ENCODE peak calls at places on chromosome 10, in eight cellular contexts. One of them, this sample, is unnamed.

GRCh38 chr10:124364674-124365073 is 54.0 kb downstream of the OAT start:
- DNase-seq in spleen: peak; percentile 22
- DNase-seq in Peyer's patch: no peak
- DNase-seq in RWPE2: no peak
- DNase-seq in substantia nigra: no peak
- DNase-seq in CD4-positive, alpha-beta T cell: no peak
- DNase-seq in CD4-positive, CD25-positive, alpha-beta regulatory T cell: no peak
- DNase-seq in cardiac muscle cell: no peak
- DNase-seq in this sample: no peak

GRCh38 chr10:129808092-129808983 is 155.7 kb downstream of the EBF3 start:
- DNase-seq in spleen: no peak
- DNase-seq in Peyer's patch: no peak
- DNase-seq in RWPE2: no peak
- DNase-seq in substantia nigra: no peak
- DNase-seq in CD4-positive, alpha-beta T cell: no peak
- DNase-seq in CD4-positive, CD25-positive, alpha-beta regulatory T cell: no peak
- DNase-seq in cardiac muscle cell: no peak
- DNase-seq in this sample: no peak

GRCh38 chr10:14822879-14823755 is 14.7 kb downstream of the CDNF start:
- DNase-seq in spleen: no peak
- DNase-seq in Peyer's patch: peak; percentile 39
- DNase-seq in RWPE2: no peak
- DNase-seq in substantia nigra: no peak
- DNase-seq in CD4-positive, alpha-beta T cell: peak; percentile 37
- DNase-seq in CD4-positive, CD25-positive, alpha-beta regulatory T cell: peak; percentile 36
- DNase-seq in cardiac muscle cell: peak; percentile 69
- DNase-seq in this sample: peak; percentile 34

GRCh38 chr10:119859422-119860258 is 13.0 kb downstream of the MCMBP start:
- DNase-seq in spleen: no peak
- DNase-seq in Peyer's patch: no peak
- DNase-seq in RWPE2: no peak
- DNase-seq in substantia nigra: no peak
- DNase-seq in CD4-positive, alpha-beta T cell: no peak
- DNase-seq in CD4-positive, CD25-positive, alpha-beta regulatory T cell: peak; percentile 65
- DNase-seq in cardiac muscle cell: peak; percentile 65
- DNase-seq in this sample: no peak

GRCh38 chr10:61164458-61165160 is 220.6 kb upstream of the RHOBTB1 start:
- DNase-seq in spleen: no peak
- DNase-seq in Peyer's patch: no peak
- DNase-seq in RWPE2: no peak
- DNase-seq in substantia nigra: no peak
- DNase-seq in CD4-positive, alpha-beta T cell: no peak
- DNase-seq in CD4-positive, CD25-positive, alpha-beta regulatory T cell: no peak
- DNase-seq in cardiac muscle cell: peak; percentile 28
- DNase-seq in this sample: no peak

GRCh38 chr10:131516285-131516684 is 204.8 kb upstream of the TCERG1L start:
- DNase-seq in spleen: no peak
- DNase-seq in Peyer's patch: no peak
- DNase-seq in RWPE2: no peak
- DNase-seq in substantia nigra: no peak
- DNase-seq in CD4-positive, alpha-beta T cell: no peak
- DNase-seq in CD4-positive, CD25-positive, alpha-beta regulatory T cell: no peak
- DNase-seq in cardiac muscle cell: no peak
- DNase-seq in this sample: no peak

GRCh38 chr10:83954193-83954794 is 185.0 kb upstream of the GHITM start:
- DNase-seq in spleen: no peak
- DNase-seq in Peyer's patch: no peak
- DNase-seq in RWPE2: no peak
- DNase-seq in substantia nigra: no peak
- DNase-seq in CD4-positive, alpha-beta T cell: no peak
- DNase-seq in CD4-positive, CD25-positive, alpha-beta regulatory T cell: no peak
- DNase-seq in cardiac muscle cell: no peak
- DNase-seq in this sample: no peak

GRCh38 chr10:132570771-132571564 is 33.4 kb downstream of the INPP5A start:
- DNase-seq in spleen: peak; percentile 93
- DNase-seq in Peyer's patch: peak; percentile 81
- DNase-seq in RWPE2: no peak
- DNase-seq in substantia nigra: no peak
- DNase-seq in CD4-positive, alpha-beta T cell: no peak
- DNase-seq in CD4-positive, CD25-positive, alpha-beta regulatory T cell: no peak
- DNase-seq in cardiac muscle cell: no peak
- DNase-seq in this sample: peak; percentile 58

GRCh38 chr10:70835895-70836294 is 20.1 kb downstream of the SGPL1 start:
- DNase-seq in spleen: no peak
- DNase-seq in Peyer's patch: no peak
- DNase-seq in RWPE2: no peak
- DNase-seq in substantia nigra: no peak
- DNase-seq in CD4-positive, alpha-beta T cell: no peak
- DNase-seq in CD4-positive, CD25-positive, alpha-beta regulatory T cell: no peak
- DNase-seq in cardiac muscle cell: peak; percentile 77
- DNase-seq in this sample: no peak

GRCh38 chr10:62230344-62231138 is 38.1 kb downstream of the RTKN2 start:
- DNase-seq in spleen: no peak
- DNase-seq in Peyer's patch: no peak
- DNase-seq in RWPE2: no peak
- DNase-seq in substantia nigra: no peak
- DNase-seq in CD4-positive, alpha-beta T cell: no peak
- DNase-seq in CD4-positive, CD25-positive, alpha-beta regulatory T cell: peak; percentile 36
- DNase-seq in cardiac muscle cell: no peak
- DNase-seq in this sample: no peak

GRCh38 chr10:111211241-111211640 is 134.4 kb downstream of the ADRA2A start:
- DNase-seq in spleen: no peak
- DNase-seq in Peyer's patch: no peak
- DNase-seq in RWPE2: no peak
- DNase-seq in substantia nigra: no peak
- DNase-seq in CD4-positive, alpha-beta T cell: no peak
- DNase-seq in CD4-positive, CD25-positive, alpha-beta regulatory T cell: no peak
- DNase-seq in cardiac muscle cell: no peak
- DNase-seq in this sample: no peak

GRCh38 chr10:132826524-132827422 is 40.8 kb upstream of the NKX6-2 start:
- DNase-seq in spleen: peak; percentile 47
- DNase-seq in Peyer's patch: no peak
- DNase-seq in RWPE2: no peak
- DNase-seq in substantia nigra: no peak
- DNase-seq in CD4-positive, alpha-beta T cell: no peak
- DNase-seq in CD4-positive, CD25-positive, alpha-beta regulatory T cell: no peak
- DNase-seq in cardiac muscle cell: no peak
- DNase-seq in this sample: no peak

GRCh38 chr10:126080303-126080825 is 184.0 kb downstream of the FANK1 start:
- DNase-seq in spleen: no peak
- DNase-seq in Peyer's patch: no peak
- DNase-seq in RWPE2: no peak
- DNase-seq in substantia nigra: no peak
- DNase-seq in CD4-positive, alpha-beta T cell: no peak
- DNase-seq in CD4-positive, CD25-positive, alpha-beta regulatory T cell: no peak
- DNase-seq in cardiac muscle cell: no peak
- DNase-seq in this sample: no peak

GRCh38 chr10:96890172-96890513 is 58.0 kb downstream of the LCOR start:
- DNase-seq in spleen: no peak
- DNase-seq in Peyer's patch: no peak
- DNase-seq in RWPE2: no peak
- DNase-seq in substantia nigra: no peak
- DNase-seq in CD4-positive, alpha-beta T cell: no peak
- DNase-seq in CD4-positive, CD25-positive, alpha-beta regulatory T cell: no peak
- DNase-seq in cardiac muscle cell: no peak
- DNase-seq in this sample: no peak

GRCh38 chr10:70255329-70256299 is 22.4 kb upstream of the PPA1 start:
- DNase-seq in spleen: no peak
- DNase-seq in Peyer's patch: no peak
- DNase-seq in RWPE2: no peak
- DNase-seq in substantia nigra: no peak
- DNase-seq in CD4-positive, alpha-beta T cell: no peak
- DNase-seq in CD4-positive, CD25-positive, alpha-beta regulatory T cell: no peak
- DNase-seq in cardiac muscle cell: peak; percentile 77
- DNase-seq in this sample: peak; percentile 67

GRCh38 chr10:116766241-116767198 is 24.2 kb upstream of the HSPA12A start:
- DNase-seq in spleen: peak; percentile 54
- DNase-seq in Peyer's patch: no peak
- DNase-seq in RWPE2: no peak
- DNase-seq in substantia nigra: no peak
- DNase-seq in CD4-positive, alpha-beta T cell: no peak
- DNase-seq in CD4-positive, CD25-positive, alpha-beta regulatory T cell: no peak
- DNase-seq in cardiac muscle cell: no peak
- DNase-seq in this sample: no peak

GRCh38 chr10:116768786-116769185 is 26.4 kb upstream of the HSPA12A start:
- DNase-seq in spleen: no peak
- DNase-seq in Peyer's patch: no peak
- DNase-seq in RWPE2: no peak
- DNase-seq in substantia nigra: no peak
- DNase-seq in CD4-positive, alpha-beta T cell: no peak
- DNase-seq in CD4-positive, CD25-positive, alpha-beta regulatory T cell: no peak
- DNase-seq in cardiac muscle cell: no peak
- DNase-seq in this sample: no peak

GRCh38 chr10:116769368-116769767 is 27.0 kb upstream of the HSPA12A start:
- DNase-seq in spleen: no peak
- DNase-seq in Peyer's patch: no peak
- DNase-seq in RWPE2: no peak
- DNase-seq in substantia nigra: no peak
- DNase-seq in CD4-positive, alpha-beta T cell: no peak
- DNase-seq in CD4-positive, CD25-positive, alpha-beta regulatory T cell: no peak
- DNase-seq in cardiac muscle cell: no peak
- DNase-seq in this sample: no peak

GRCh38 chr10:116765549-116766162 is 23.3 kb upstream of the HSPA12A start:
- DNase-seq in spleen: peak; percentile 38
- DNase-seq in Peyer's patch: no peak
- DNase-seq in RWPE2: no peak
- DNase-seq in substantia nigra: peak; percentile 24
- DNase-seq in CD4-positive, alpha-beta T cell: peak; percentile 23
- DNase-seq in CD4-positive, CD25-positive, alpha-beta regulatory T cell: no peak
- DNase-seq in cardiac muscle cell: peak; percentile 29
- DNase-seq in this sample: peak; percentile 73

GRCh38 chr10:116767235-116767634 is 24.9 kb upstream of the HSPA12A start:
- DNase-seq in spleen: no peak
- DNase-seq in Peyer's patch: no peak
- DNase-seq in RWPE2: no peak
- DNase-seq in substantia nigra: no peak
- DNase-seq in CD4-positive, alpha-beta T cell: no peak
- DNase-seq in CD4-positive, CD25-positive, alpha-beta regulatory T cell: no peak
- DNase-seq in cardiac muscle cell: peak; percentile 33
- DNase-seq in this sample: peak; percentile 75
- H3K27ac ChIP-seq in spleen: no peak overlapping the region
- H3K27ac ChIP-seq in Peyer's patch: no peak overlapping the region
- H3K27ac ChIP-seq in RWPE2: no peak overlapping the region
- H3K27ac ChIP-seq in substantia nigra: no peak overlapping the region
- H3K27ac ChIP-seq in CD4-positive, alpha-beta T cell: no peak overlapping the region
- H3K27ac ChIP-seq in CD4-positive, CD25-positive, alpha-beta regulatory T cell: no peak overlapping the region
- H3K27ac ChIP-seq in cardiac muscle cell: no peak overlapping the region
- H3K27ac ChIP-seq in this sample: peak overlapping the region; percentile 12

DNA sequence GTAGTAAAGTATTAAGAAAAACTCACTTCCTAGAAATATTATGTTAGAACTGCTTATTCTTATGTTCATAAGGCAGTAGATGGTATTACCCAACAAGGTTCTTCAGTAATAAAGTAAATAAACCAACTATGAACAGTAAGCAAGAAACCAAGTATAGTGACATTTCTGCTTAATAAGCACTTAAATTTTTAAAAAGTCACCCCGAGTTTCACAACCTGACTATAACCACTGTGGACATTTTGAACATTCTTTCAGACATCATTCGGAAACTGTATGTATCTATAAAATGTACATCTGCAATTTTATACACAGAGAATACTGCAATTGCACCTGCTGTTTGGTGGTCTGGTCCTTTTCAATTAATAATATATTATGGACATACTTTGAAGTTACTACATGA is 1073.6 kb downstream of the XPNPEP1 start:
- DNase-seq in spleen: no peak
- DNase-seq in Peyer's patch: no peak
- DNase-seq in RWPE2: no peak
- DNase-seq in substantia nigra: no peak
- DNase-seq in CD4-positive, alpha-beta T cell: no peak
- DNase-seq in CD4-positive, CD25-positive, alpha-beta regulatory T cell: no peak
- DNase-seq in cardiac muscle cell: no peak
- DNase-seq in this sample: no peak
- H3K27ac ChIP-seq in spleen: no peak overlapping the region
- H3K27ac ChIP-seq in Peyer's patch: no peak overlapping the region
- H3K27ac ChIP-seq in RWPE2: no peak overlapping the region
- H3K27ac ChIP-seq in substantia nigra: no peak overlapping the region
- H3K27ac ChIP-seq in CD4-positive, alpha-beta T cell: no peak overlapping the region
- H3K27ac ChIP-seq in CD4-positive, CD25-positive, alpha-beta regulatory T cell: no peak overlapping the region
- H3K27ac ChIP-seq in cardiac muscle cell: no peak overlapping the region
- H3K27ac ChIP-seq in this sample: no peak overlapping the region

GRCh38 chr10:8052970-8053445 is 1.5 kb upstream of the GATA3 start:
- DNase-seq in spleen: no peak
- DNase-seq in Peyer's patch: no peak
- DNase-seq in RWPE2: no peak
- DNase-seq in substantia nigra: no peak
- DNase-seq in CD4-positive, alpha-beta T cell: no peak
- DNase-seq in CD4-positive, CD25-positive, alpha-beta regulatory T cell: no peak
- DNase-seq in cardiac muscle cell: no peak
- DNase-seq in this sample: no peak
- H3K27ac ChIP-seq in spleen: no peak overlapping the region
- H3K27ac ChIP-seq in Peyer's patch: no peak overlapping the region
- H3K27ac ChIP-seq in RWPE2: peak overlapping the region; percentile 78
- H3K27ac ChIP-seq in substantia nigra: no peak overlapping the region
- H3K27ac ChIP-seq in CD4-positive, alpha-beta T cell: no peak overlapping the region
- H3K27ac ChIP-seq in CD4-positive, CD25-positive, alpha-beta regulatory T cell: peak overlapping the region; percentile 90
- H3K27ac ChIP-seq in cardiac muscle cell: no peak overlapping the region
- H3K27ac ChIP-seq in this sample: no peak overlapping the region

GRCh38 chr10:78815702-78816334 is 252.9 kb upstream of the ZMIZ1 start:
- DNase-seq in spleen: no peak
- DNase-seq in Peyer's patch: no peak
- DNase-seq in RWPE2: no peak
- DNase-seq in substantia nigra: no peak
- DNase-seq in CD4-positive, alpha-beta T cell: no peak
- DNase-seq in CD4-positive, CD25-positive, alpha-beta regulatory T cell: no peak
- DNase-seq in cardiac muscle cell: no peak
- DNase-seq in this sample: no peak

GRCh38 chr10:78819361-78820006 is 249.3 kb upstream of the ZMIZ1 start:
- DNase-seq in spleen: no peak
- DNase-seq in Peyer's patch: no peak
- DNase-seq in RWPE2: no peak
- DNase-seq in substantia nigra: no peak
- DNase-seq in CD4-positive, alpha-beta T cell: no peak
- DNase-seq in CD4-positive, CD25-positive, alpha-beta regulatory T cell: no peak
- DNase-seq in cardiac muscle cell: no peak
- DNase-seq in this sample: no peak

GRCh38 chr10:78820007-78820362 is 248.8 kb upstream of the ZMIZ1 start:
- DNase-seq in spleen: no peak
- DNase-seq in Peyer's patch: no peak
- DNase-seq in RWPE2: no peak
- DNase-seq in substantia nigra: no peak
- DNase-seq in CD4-positive, alpha-beta T cell: no peak
- DNase-seq in CD4-positive, CD25-positive, alpha-beta regulatory T cell: no peak
- DNase-seq in cardiac muscle cell: no peak
- DNase-seq in this sample: no peak

GRCh38 chr10:78817361-78817760 is 251.4 kb upstream of the ZMIZ1 start:
- DNase-seq in spleen: no peak
- DNase-seq in Peyer's patch: no peak
- DNase-seq in RWPE2: no peak
- DNase-seq in substantia nigra: no peak
- DNase-seq in CD4-positive, alpha-beta T cell: no peak
- DNase-seq in CD4-positive, CD25-positive, alpha-beta regulatory T cell: no peak
- DNase-seq in cardiac muscle cell: peak; percentile 82
- DNase-seq in this sample: no peak

DNA sequence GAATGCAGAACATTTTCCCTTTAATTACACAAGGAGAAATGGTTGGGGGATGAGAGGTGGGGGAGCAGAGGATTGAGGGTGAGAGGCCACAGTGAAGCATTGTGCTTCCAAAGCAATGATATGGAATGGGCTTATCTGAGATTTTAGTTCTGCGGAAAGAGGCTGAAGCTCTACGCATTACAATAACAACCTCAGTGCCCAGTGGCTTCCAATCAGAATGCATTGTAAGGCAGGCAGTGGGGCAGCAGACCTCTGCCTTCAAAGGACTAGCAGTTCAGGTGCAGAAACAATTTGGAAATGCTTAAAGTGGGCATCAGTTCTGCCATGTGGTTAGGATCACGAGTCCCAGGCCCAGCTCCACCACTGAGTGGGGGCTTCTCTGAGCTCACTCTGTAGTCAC is 251.0 kb upstream of the ZMIZ1 start:
- DNase-seq in spleen: no peak
- DNase-seq in Peyer's patch: no peak
- DNase-seq in RWPE2: no peak
- DNase-seq in substantia nigra: no peak
- DNase-seq in CD4-positive, alpha-beta T cell: no peak
- DNase-seq in CD4-positive, CD25-positive, alpha-beta regulatory T cell: no peak
- DNase-seq in cardiac muscle cell: peak; percentile 10
- DNase-seq in this sample: no peak
- H3K27ac ChIP-seq in spleen: no peak overlapping the region
- H3K27ac ChIP-seq in Peyer's patch: no peak overlapping the region
- H3K27ac ChIP-seq in RWPE2: no peak overlapping the region
- H3K27ac ChIP-seq in substantia nigra: no peak overlapping the region
- H3K27ac ChIP-seq in CD4-positive, alpha-beta T cell: no peak overlapping the region
- H3K27ac ChIP-seq in CD4-positive, CD25-positive, alpha-beta regulatory T cell: no peak overlapping the region
- H3K27ac ChIP-seq in cardiac muscle cell: no peak overlapping the region
- H3K27ac ChIP-seq in this sample: no peak overlapping the region

This sample was measured in colonic mucosa.